ENCODE peak calls at places on chromosomes 12 and 14, in ten cellular contexts. M is MG63; O is BE2C; A is CD4-positive, alpha-beta T cell; G is CD8-positive, alpha-beta T cell; J is CD8-positive, alpha-beta memory T cell; W is cardiac muscle cell; D is hepatocyte; S is GM23248; K is left ventricle myocardium inferior. N is an unnamed sample.

GRCh38 chr12:16606936-16607335 is 974 bp upstream of the LMO3 start:
- DNase-seq in W (no peak), O (no peak), K (no peak), D (no peak), A (no peak), M (no peak), J (no peak), S (no peak), G (no peak), N (no peak)

GRCh38 chr14:91946313-91947195 is 940 bp downstream of the FBLN5 start:
- DNase-seq in S (peak; percentile 76), O (no peak), J (no peak), A (no peak), D (no peak), K (no peak), G (no peak), M (no peak), W (peak; percentile 45), N (no peak)

GRCh38 chr12:89783321-89784060 is 74.9 kb upstream of the ATP2B1 start:
- DNase-seq in J (no peak), S (peak; percentile 78), A (no peak), O (no peak), D (peak; percentile 44), M (peak; percentile 72), K (no peak), G (no peak), W (peak; percentile 71), N (no peak)

GRCh38 chr12:130517588-130517987 is 179.9 kb downstream of the PIWIL1 start:
- DNase-seq in M (no peak), D (no peak), S (no peak), O (no peak), K (no peak), A (no peak), W (no peak), J (no peak), G (no peak), N (no peak)

GRCh38 chr14:66117600-66117999 is 368.6 kb upstream of the CCDC196 start:
- DNase-seq in A (no peak), D (peak; percentile 33), J (no peak), K (no peak), W (peak; percentile 68), S (peak; percentile 85), O (no peak), G (no peak), M (peak; percentile 35), N (no peak)

GRCh38 chr14:102050625-102051024 is 36.2 kb downstream of the HSP90AA1 start:
- DNase-seq in S (peak; percentile 60), O (no peak), D (no peak), M (no peak), W (no peak), A (no peak), G (no peak), K (no peak), J (no peak), N (no peak)

GRCh38 chr14:81170104-81170828 is 50.5 kb downstream of the GTF2A1 start:
- DNase-seq in S (peak; percentile 97), A (peak; percentile 79), W (peak; percentile 90), G (peak; percentile 72), J (peak; percentile 83), O (peak; percentile 89), M (peak; percentile 83), K (peak; percentile 95), D (peak; percentile 95), N (peak; percentile 79)

GRCh38 chr12:95774311-95775045 is 16.1 kb downstream of the NTN4 start:
- DNase-seq in J (no peak), A (no peak), G (no peak), W (peak; percentile 68), O (no peak), K (no peak), D (no peak), M (no peak), S (peak; percentile 84), N (no peak)

GRCh38 chr12:48119078-48119833 is at the start of gene PFKM:
- DNase-seq in W (peak; percentile 95), A (peak; percentile 47), S (peak; percentile 94), D (peak; percentile 93), M (peak; percentile 84), K (peak; percentile 82), O (peak; percentile 88), J (peak; percentile 18), G (peak; percentile 8), N (peak; percentile 25)

GRCh38 chr12:76489737-76490136 is 69.8 kb downstream of the OSBPL8 start:
- DNase-seq in G (no peak), S (peak; percentile 83), O (no peak), M (no peak), J (no peak), K (no peak), A (no peak), W (peak; percentile 4), D (no peak), N (no peak)

GRCh38 chr12:115980339-115980738 is 297.2 kb downstream of the MED13L start:
- DNase-seq in D (no peak), K (no peak), A (no peak), J (no peak), S (no peak), M (no peak), W (no peak), O (no peak), G (no peak), N (no peak)

GRCh38 chr12:4034926-4035325 is 161.7 kb upstream of the PARP11 start:
- DNase-seq in G (no peak), S (no peak), J (no peak), D (no peak), O (no peak), W (no peak), K (no peak), M (no peak), A (no peak), N (no peak)

GRCh38 chr14:28703482-28703881 is 63.1 kb upstream of the FOXG1 start:
- DNase-seq in W (no peak), O (no peak), J (no peak), A (no peak), D (no peak), S (no peak), M (no peak), K (no peak), G (no peak), N (no peak)
- H3K9me3 ChIP-seq in W (no peaks in the 10 kb centered on the region), O (no peaks in the 10 kb centered on the region), J (peaks cover 5% of the 10 kb centered on the region), A (peaks cover 6% of the 10 kb centered on the region), D (no peaks in the 10 kb centered on the region), S (no peaks in the 10 kb centered on the region), M (no peaks in the 10 kb centered on the region), K (no peaks in the 10 kb centered on the region), G (no peaks in the 10 kb centered on the region), N (no peaks in the 10 kb centered on the region)

GRCh38 chr12:132396657-132397056 is 67.3 kb upstream of the GALNT9 start:
- DNase-seq in G (no peak), K (no peak), S (no peak), O (no peak), D (no peak), W (no peak), J (no peak), A (no peak), M (no peak), N (no peak)
- H3K9me3 ChIP-seq in G (no peaks in the 10 kb centered on the region), K (no peaks in the 10 kb centered on the region), S (no peaks in the 10 kb centered on the region), O (no peaks in the 10 kb centered on the region), D (no peaks in the 10 kb centered on the region), W (no peaks in the 10 kb centered on the region), J (no peaks in the 10 kb centered on the region), A (no peaks in the 10 kb centered on the region), M (peaks cover 2% of the 10 kb centered on the region), N (no peaks in the 10 kb centered on the region)

DNA sequence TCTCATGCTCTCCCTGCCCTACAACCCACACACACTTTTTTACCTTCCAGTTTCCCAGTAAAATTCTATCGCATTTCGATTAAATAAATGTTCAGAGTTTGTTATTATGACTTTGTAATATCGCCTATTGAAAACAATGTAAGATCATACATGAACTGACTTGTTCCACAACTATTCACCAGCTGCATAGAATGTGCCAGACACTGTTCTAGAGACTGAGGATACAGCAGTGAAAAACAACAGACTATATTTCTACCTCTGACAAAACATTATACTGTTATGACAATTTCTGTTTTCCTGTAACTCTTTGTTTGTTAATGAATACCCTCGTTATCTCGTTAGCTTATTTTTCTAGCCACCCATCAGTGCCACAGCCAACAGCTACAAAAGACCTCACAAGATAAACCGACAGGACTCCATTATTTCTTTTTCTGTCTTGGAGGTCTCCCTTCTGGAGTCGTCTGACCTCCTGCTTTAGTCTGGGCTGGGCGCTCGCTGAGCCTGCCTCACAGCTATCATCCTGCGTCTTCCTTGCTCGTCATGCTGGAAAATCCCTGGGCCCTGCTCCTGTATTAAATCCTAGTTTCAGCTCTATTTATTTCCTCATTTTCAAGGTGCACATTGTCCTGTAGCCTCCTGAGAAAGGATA is 498.9 kb downstream of the DIO2 start:
- DNase-seq in M (no peak), S (no peak), W (no peak), K (no peak), J (no peak), A (no peak), D (no peak), O (no peak), G (no peak), N (no peak)
- H3K9me3 ChIP-seq in M (no peaks in the 10 kb centered on the region), S (no peaks in the 10 kb centered on the region), W (no peaks in the 10 kb centered on the region), K (no peaks in the 10 kb centered on the region), J (no peaks in the 10 kb centered on the region), A (no peaks in the 10 kb centered on the region), D (no peaks in the 10 kb centered on the region), O (no peaks in the 10 kb centered on the region), G (no peaks in the 10 kb centered on the region), N (no peaks in the 10 kb centered on the region)

GRCh38 chr14:55276736-55277135 is 5.5 kb downstream of the FBXO34 start:
- DNase-seq in D (no peak), M (no peak), A (no peak), W (no peak), O (no peak), K (no peak), S (no peak), J (no peak), G (no peak), N (no peak)

GRCh38 chr14:55277972-55278740 is 6.9 kb downstream of the FBXO34 start:
- DNase-seq in K (no peak), M (no peak), W (no peak), G (no peak), S (no peak), D (no peak), A (no peak), J (no peak), O (no peak), N (no peak)

GRCh38 chr14:55285048-55285652 is 13.9 kb downstream of the FBXO34 start:
- DNase-seq in W (no peak), J (no peak), D (no peak), O (no peak), G (no peak), S (no peak), A (no peak), M (no peak), K (no peak), N (no peak)

GRCh38 chr14:55279384-55279783 is 8.2 kb downstream of the FBXO34 start:
- DNase-seq in S (no peak), G (no peak), W (no peak), A (no peak), M (no peak), K (no peak), D (no peak), O (no peak), J (no peak), N (no peak)

DNA sequence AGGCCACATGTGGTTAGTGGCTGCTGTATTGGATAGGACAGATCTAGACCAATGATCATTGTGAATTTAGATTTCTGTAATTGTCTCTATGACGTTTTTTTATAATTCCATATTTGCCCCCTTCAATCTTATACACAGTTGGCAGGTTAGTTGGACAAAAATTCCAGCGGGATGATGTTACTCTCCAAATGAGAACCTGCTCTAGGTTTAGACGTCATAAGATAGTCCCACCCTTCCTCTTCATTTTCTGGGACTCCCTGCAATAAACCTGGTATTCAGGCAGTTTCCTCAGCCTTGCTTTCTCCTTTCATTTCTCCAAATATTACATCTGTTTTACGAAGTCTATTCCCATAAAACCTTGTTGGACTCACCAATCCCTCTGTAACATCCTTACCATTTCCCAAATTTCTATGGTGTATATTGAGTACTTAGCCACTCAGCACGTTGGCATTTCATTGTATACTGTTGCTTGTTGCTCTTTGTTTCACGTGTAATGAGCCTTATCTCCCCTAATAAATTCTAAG is 10.2 kb downstream of the FBXO34 start:
- DNase-seq in K (no peak), M (no peak), O (no peak), D (no peak), J (no peak), W (no peak), A (no peak), S (no peak), G (no peak), N (no peak)
- H3K9me3 ChIP-seq in K (no peaks in the 10 kb centered on the region), M (no peaks in the 10 kb centered on the region), O (no peaks in the 10 kb centered on the region), D (no peaks in the 10 kb centered on the region), J (no peaks in the 10 kb centered on the region), W (no peaks in the 10 kb centered on the region), A (no peaks in the 10 kb centered on the region), S (no peaks in the 10 kb centered on the region), G (no peaks in the 10 kb centered on the region), N (no peaks in the 10 kb centered on the region)